ENCODE peak calls at places on chromosome 14, in five cellular contexts. A, W, Y, U and N are unnamed samples.

GRCh38 chr14:50599700-50600444 is 39.9 kb downstream of the ATL1 start:
- DNase-seq in A (peak; percentile 30), W (no peak), Y (no peak), U (no peak), N (no peak)

GRCh38 chr14:48275301-48275700 is 599.9 kb upstream of the MDGA2 start:
- DNase-seq in A (no peak), W (no peak), Y (no peak), U (no peak), N (no peak)

GRCh38 chr14:25570483-25570882 is 520.5 kb upstream of the STXBP6 start:
- DNase-seq in A (no peak), W (no peak), Y (no peak), U (no peak), N (no peak)

GRCh38 chr14:59897757-59898383 is 22.1 kb upstream of the LRRC9 start:
- DNase-seq in A (peak; percentile 40), W (no peak), Y (no peak), U (no peak), N (no peak)

GRCh38 chr14:37150414-37150813 is 22.0 kb downstream of the SLC25A21 start:
- DNase-seq in A (peak; percentile 31), W (no peak), Y (no peak), U (no peak), N (no peak)

GRCh38 chr14:93132472-93133065 is 16.8 kb upstream of the ITPK1 start:
- DNase-seq in A (peak; percentile 40), W (no peak), Y (no peak), U (no peak), N (no peak)

GRCh38 chr14:102516531-102517411 is 7.2 kb upstream of the ANKRD9 start:
- DNase-seq in A (peak; percentile 68), W (peak; percentile 69), Y (peak; percentile 84), U (peak; percentile 83), N (no peak)

GRCh38 chr14:105853089-105853906 is 326.9 kb downstream of the TMEM121 start:
- DNase-seq in A (no peak), W (no peak), Y (peak; percentile 46), U (no peak), N (no peak)

GRCh38 chr14:51860836-51861583 is 598 bp downstream of the GNG2 start:
- DNase-seq in A (no peak), W (no peak), Y (no peak), U (no peak), N (no peak)